ENCODE peak calls at places on chromosomes 4 and X, in seven cellular contexts. I is K562, Y is upper lobe of right lung, C is breast epithelium, R is fibroblast of lung, J is endothelial cell of umbilical vein, U is HCT116. S is an unnamed sample.

GRCh38 chr4:40629401-40630334 is at the start of gene RBM47:
- DNase-seq in C (peak; percentile 88), U (peak; percentile 50), R (peak; percentile 44), J (peak; percentile 6), Y (peak; percentile 94), I (peak; percentile 8), S (peak; percentile 82)

GRCh38 chr4:177442623-177443155 is 452 bp upstream of the AGA start:
- DNase-seq in J (no peak), Y (no peak), R (no peak), I (peak; percentile 20), U (no peak), C (no peak), S (no peak)

GRCh38 chr4:184649026-184649970 is at the start of the genes CASP3 and PRIMPOL:
- DNase-seq in C (peak; percentile 94), J (peak; percentile 97), Y (peak; percentile 99), I (peak; percentile 98), U (peak; percentile 59), R (peak; percentile 92), S (peak; percentile 71)

GRCh38 chr4:124499266-124499665 is 213.3 kb downstream of the ANKRD50 start:
- DNase-seq in Y (no peak), I (no peak), U (no peak), J (peak; percentile 25), R (no peak), C (no peak), S (no peak)

GRCh38 chr4:154527308-154527707 is 22.9 kb downstream of the PLRG1 start:
- DNase-seq in U (no peak), I (no peak), R (no peak), Y (no peak), J (no peak), C (no peak), S (no peak)

GRCh38 chr4:10960386-10960785 is 275.8 kb upstream of the CLNK start:
- DNase-seq in C (no peak), U (no peak), R (no peak), J (no peak), I (no peak), Y (no peak), S (no peak)

GRCh38 chr4:56655209-56655626 is 25.9 kb downstream of the HOPX start:
- DNase-seq in Y (no peak), U (no peak), R (peak; percentile 34), J (no peak), I (no peak), C (no peak), S (peak; percentile 31)

GRCh38 chr4:170853422-170854021 is 763.8 kb upstream of the AADAT start:
- DNase-seq in R (no peak), I (peak; percentile 35), J (no peak), C (peak; percentile 52), U (peak; percentile 48), Y (peak; percentile 76), S (peak; percentile 35)

GRCh38 chr4:101187837-101188236 is 159.5 kb downstream of the PPP3CA start:
- DNase-seq in R (peak; percentile 42), U (no peak), Y (no peak), C (no peak), J (peak; percentile 71), I (no peak), S (no peak)

GRCh38 chr4:87524456-87524855 is 4.7 kb downstream of the SPARCL1 start:
- DNase-seq in J (no peak), Y (no peak), R (no peak), I (no peak), C (no peak), U (no peak), S (no peak)

GRCh38 chr4:158722291-158722916 is 792 bp downstream of the PPID start:
- DNase-seq in Y (no peak), U (no peak), I (peak; percentile 56), C (no peak), J (peak; percentile 51), R (peak; percentile 50), S (peak; percentile 48)

GRCh38 chr4:117898496-117898895 is 135.8 kb upstream of the NDST3 start:
- DNase-seq in Y (no peak), U (no peak), C (no peak), I (no peak), R (no peak), J (no peak), S (no peak)

GRCh38 chrX:38799995-38800394 is 1.3 kb upstream of the MID1IP1 start:
- DNase-seq in C (no peak), Y (no peak), I (peak; percentile 58), U (no peak), R (no peak), J (no peak), S (no peak)

GRCh38 chr4:59945277-59945676 is 1254.8 kb upstream of the ADGRL3 start:
- DNase-seq in J (no peak), Y (no peak), I (no peak), U (no peak), C (no peak), R (no peak), S (peak; percentile 75)

GRCh38 chr4:133186210-133186609 is 37.1 kb downstream of the PCDH10 start:
- DNase-seq in U (no peak), R (no peak), J (no peak), C (no peak), I (no peak), Y (no peak), S (no peak)

GRCh38 chr4:48032721-48033120 is 16.1 kb downstream of the NIPAL1 start:
- DNase-seq in Y (no peak), C (no peak), J (no peak), R (no peak), I (no peak), U (no peak), S (no peak)

GRCh38 chr4:147590249-147590920 is 26.8 kb upstream of the TMEM184C start:
- DNase-seq in R (peak; percentile 87), J (peak; percentile 70), I (peak; percentile 61), U (peak; percentile 54), Y (no peak), C (no peak), S (peak; percentile 17)

GRCh38 chrX:134171661-134172587 is 65.1 kb upstream of the CCDC160 start:
- DNase-seq in Y (peak; percentile 61), I (no peak), U (no peak), J (peak; percentile 4), R (peak; percentile 20), C (no peak), S (no peak)

GRCh38 chrX:440636-441035 is 53.9 kb upstream of the PPP2R3B start:
- DNase-seq in U (no peak), I (no peak), R (no peak), J (no peak), C (no peak), Y (peak; percentile 48), S (no peak)

GRCh38 chr4:141020801-141021261 is 112.4 kb downstream of the RNF150 start:
- DNase-seq in Y (no peak), C (no peak), R (peak; percentile 55), I (no peak), J (peak; percentile 2), U (no peak), S (no peak)

GRCh38 chrX:38806054-38806389 is 4.8 kb downstream of the MID1IP1 start:
- DNase-seq in R (no peak), C (no peak), U (no peak), Y (no peak), I (peak; percentile 67), J (no peak), S (no peak)

GRCh38 chr4:113540859-113541258 is 220.7 kb downstream of the CAMK2D start:
- DNase-seq in R (peak; percentile 46), Y (no peak), I (no peak), C (no peak), U (peak; percentile 26), J (peak; percentile 84), S (no peak)

GRCh38 chr4:139311909-139312308 is 9.6 kb upstream of the NDUFC1 start:
- DNase-seq in Y (no peak), C (no peak), R (no peak), I (no peak), U (no peak), J (no peak), S (no peak)
- H3K4me1 ChIP-seq in Y (peaks cover 21% of the 10 kb centered on the region), C (no peaks in the 10 kb centered on the region), R (no peaks in the 10 kb centered on the region), I (peaks cover 11% of the 10 kb centered on the region), U (no peaks in the 10 kb centered on the region), J (no peaks in the 10 kb centered on the region), S (no peaks in the 10 kb centered on the region)

GRCh38 chr4:15897577-15897976 is 41.0 kb downstream of the FGFBP1 start:
- DNase-seq in U (no peak), C (no peak), I (no peak), R (no peak), Y (no peak), J (no peak), S (no peak)

GRCh38 chr4:15893967-15894366 is 44.6 kb downstream of the FGFBP1 start:
- DNase-seq in U (peak; percentile 90), Y (no peak), I (no peak), C (no peak), R (peak; percentile 78), J (no peak), S (peak; percentile 100)

GRCh38 chr4:15895517-15895916 is 43.0 kb downstream of the FGFBP1 start:
- DNase-seq in U (no peak), C (no peak), I (no peak), Y (no peak), J (no peak), R (no peak), S (peak; percentile 29)

GRCh38 chr4:15894393-15894792 is 44.1 kb downstream of the FGFBP1 start:
- DNase-seq in J (no peak), C (no peak), I (no peak), R (no peak), U (no peak), Y (no peak), S (no peak)

DNA sequence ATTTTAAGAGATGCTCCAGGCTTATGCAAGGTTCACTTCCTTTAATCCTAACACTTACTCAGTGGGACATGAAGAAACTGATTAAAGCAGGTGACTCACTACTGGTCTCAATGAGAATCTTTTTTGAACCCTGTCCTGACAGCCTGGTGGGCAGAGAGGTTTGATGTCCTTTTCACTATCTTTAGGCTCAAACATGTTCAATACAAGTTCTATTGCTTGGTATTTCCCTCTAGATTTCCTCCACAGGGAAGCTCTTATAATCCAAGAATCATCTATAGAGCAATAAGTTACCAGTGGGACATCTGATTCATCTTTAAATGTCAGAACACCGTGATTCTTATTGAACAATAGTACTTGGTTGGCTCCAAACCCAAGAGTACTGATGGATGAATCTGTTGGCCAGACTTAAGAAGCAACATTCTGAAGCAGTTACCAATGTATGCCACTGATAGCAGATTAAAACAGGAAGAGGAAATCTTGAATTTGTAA is 43.6 kb downstream of the FGFBP1 start:
- DNase-seq in J (no peak), R (no peak), U (no peak), Y (no peak), C (no peak), I (no peak), S (peak; percentile 92)
- H3K27ac ChIP-seq in J (no peak overlapping the region), R (no peak overlapping the region), U (no peak overlapping the region), Y (no peak overlapping the region), C (no peak overlapping the region), I (no peak overlapping the region), S (peak overlapping the region; percentile 99)

GRCh38 chr4:8428288-8429097 is 12.0 kb downstream of the ACOX3 start:
- DNase-seq in J (peak; percentile 85), R (peak; percentile 84), I (peak; percentile 88), U (peak; percentile 63), Y (peak; percentile 94), C (peak; percentile 95), S (peak; percentile 40)
- TF ChIP-seq CTCF in J (peak; percentile 40), R (peak; percentile 41), I (peak; percentile 42), U (peak; percentile 53), Y (peak; percentile 20), C (no peak), S (peak; percentile 43)

DNA sequence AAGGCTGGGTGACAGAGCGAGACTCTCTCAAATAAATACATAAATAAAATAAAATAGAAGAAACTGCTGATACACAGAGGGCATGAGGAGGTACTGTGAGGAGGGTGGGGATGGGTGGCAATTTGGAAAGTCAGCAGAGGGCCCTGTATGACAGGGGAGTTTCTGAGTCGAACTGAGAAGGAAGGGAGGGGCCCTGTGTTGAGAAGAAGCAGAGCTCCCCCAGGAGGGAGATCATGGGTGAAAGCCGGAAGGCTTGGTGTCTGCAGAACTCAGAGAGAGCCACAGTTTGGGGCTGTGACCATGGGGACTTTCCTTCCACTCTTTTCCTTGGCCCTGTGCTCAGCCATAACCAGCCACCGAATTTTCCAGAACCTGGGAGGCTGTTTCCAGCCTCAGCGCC is 24.8 kb upstream of the AFAP1 start:
- DNase-seq in U (no peak), I (peak; percentile 10), J (no peak), C (no peak), R (no peak), Y (no peak), S (no peak)
- H3K4me1 ChIP-seq in U (peaks cover 13% of the 10 kb centered on the region), I (no peaks in the 10 kb centered on the region), J (peaks cover 35% of the 10 kb centered on the region), C (peaks cover 7% of the 10 kb centered on the region), R (peaks cover 25% of the 10 kb centered on the region), Y (peaks cover 49% of the 10 kb centered on the region), S (peaks cover 6% of the 10 kb centered on the region)